ENCODE peak calls at places on chromosomes 5 and 9, in eight cellular contexts. One of them, this sample, is unnamed. For H3K4me1 and H3K9me3, the result is how much of the 10 kb centered on the place peaks cover.

GRCh38 chr9:121842612-121842978 is 191.2 kb downstream of the DAB2IP start:
- DNase-seq in uterus: no peak
- DNase-seq in GM23248: peak
- DNase-seq in psoas muscle: no peak
- DNase-seq in H9: no peak
- DNase-seq in colonic mucosa: no peak
- DNase-seq in ovary: no peak
- DNase-seq in fibroblast of lung: no peak
- DNase-seq in this sample: no peak

GRCh38 chr9:116644099-116644688 is 42.9 kb upstream of the TRIM32 start:
- DNase-seq in ovary: no peak
- DNase-seq in fibroblast of lung: peak
- DNase-seq in GM23248: peak
- DNase-seq in colonic mucosa: no peak
- DNase-seq in H9: no peak
- DNase-seq in psoas muscle: no peak
- DNase-seq in uterus: no peak
- DNase-seq in this sample: no peak

GRCh38 chr5:157821822-157822622 is 36.9 kb downstream of the CLINT1 start:
- DNase-seq in fibroblast of lung: peak
- DNase-seq in H9: no peak
- DNase-seq in ovary: no peak
- DNase-seq in GM23248: peak
- DNase-seq in colonic mucosa: no peak
- DNase-seq in uterus: no peak
- DNase-seq in psoas muscle: no peak
- DNase-seq in this sample: no peak

GRCh38 chr5:100119903-100120302 is 415.3 kb upstream of the FAM174A start:
- DNase-seq in ovary: no peak
- DNase-seq in GM23248: no peak
- DNase-seq in colonic mucosa: no peak
- DNase-seq in psoas muscle: no peak
- DNase-seq in uterus: no peak
- DNase-seq in fibroblast of lung: no peak
- DNase-seq in H9: no peak
- DNase-seq in this sample: no peak

GRCh38 chr9:76394896-76395244 is 644 bp upstream of the RFK start:
- DNase-seq in GM23248: no peak
- DNase-seq in ovary: no peak
- DNase-seq in H9: peak
- DNase-seq in uterus: no peak
- DNase-seq in fibroblast of lung: no peak
- DNase-seq in psoas muscle: peak
- DNase-seq in colonic mucosa: peak
- DNase-seq in this sample: peak

GRCh38 chr9:115649991-115650472 is 503.6 kb upstream of the PAPPA start:
- DNase-seq in uterus: peak
- DNase-seq in ovary: no peak
- DNase-seq in psoas muscle: peak
- DNase-seq in colonic mucosa: peak
- DNase-seq in GM23248: peak
- DNase-seq in H9: no peak
- DNase-seq in fibroblast of lung: peak
- DNase-seq in this sample: peak

GRCh38 chr5:177378884-177379883 is 5.0 kb upstream of the SLC34A1 start:
- DNase-seq in uterus: no peak
- DNase-seq in ovary: no peak
- DNase-seq in colonic mucosa: no peak
- DNase-seq in psoas muscle: no peak
- DNase-seq in fibroblast of lung: peak
- DNase-seq in GM23248: peak
- DNase-seq in H9: no peak
- DNase-seq in this sample: no peak

GRCh38 chr9:7094052-7094451 is 336.3 kb downstream of the KDM4C start:
- DNase-seq in uterus: no peak
- DNase-seq in psoas muscle: no peak
- DNase-seq in GM23248: peak
- DNase-seq in fibroblast of lung: no peak
- DNase-seq in ovary: no peak
- DNase-seq in colonic mucosa: no peak
- DNase-seq in H9: no peak
- DNase-seq in this sample: no peak

GRCh38 chr9:99162759-99163364 is 57.9 kb downstream of the TGFBR1 start:
- DNase-seq in GM23248: peak
- DNase-seq in psoas muscle: no peak
- DNase-seq in colonic mucosa: no peak
- DNase-seq in fibroblast of lung: peak
- DNase-seq in H9: no peak
- DNase-seq in ovary: no peak
- DNase-seq in uterus: no peak
- DNase-seq in this sample: no peak

GRCh38 chr5:27191786-27192505 is 153.6 kb upstream of the CDH9 start:
- DNase-seq in fibroblast of lung: peak
- DNase-seq in psoas muscle: no peak
- DNase-seq in uterus: no peak
- DNase-seq in colonic mucosa: no peak
- DNase-seq in H9: no peak
- DNase-seq in ovary: no peak
- DNase-seq in GM23248: peak
- DNase-seq in this sample: no peak

GRCh38 chr5:8908055-8908683 is 637.7 kb downstream of the SEMA5A start:
- DNase-seq in H9: peak
- DNase-seq in colonic mucosa: peak
- DNase-seq in GM23248: peak
- DNase-seq in psoas muscle: no peak
- DNase-seq in fibroblast of lung: no peak
- DNase-seq in ovary: no peak
- DNase-seq in uterus: no peak
- DNase-seq in this sample: no peak

DNA sequence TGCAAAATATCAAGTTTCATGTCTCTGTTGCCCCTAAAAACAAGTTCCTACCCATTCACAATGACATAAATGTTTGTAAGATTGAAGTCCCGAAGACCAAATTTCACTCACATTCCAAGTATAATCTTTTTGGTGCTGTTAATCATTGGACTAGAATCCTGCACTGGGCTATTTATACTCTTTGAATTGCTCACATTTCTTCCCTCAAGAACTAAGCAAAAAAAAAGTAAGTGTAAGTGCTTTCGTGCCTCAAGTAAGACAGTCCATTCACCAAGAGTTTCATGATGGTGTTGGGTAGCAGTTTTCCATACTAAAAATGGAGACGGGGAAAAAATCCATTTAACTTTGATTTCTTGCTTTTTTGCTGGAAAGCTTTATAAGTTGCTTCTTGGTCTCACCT is 242.3 kb downstream of the EBF1 start:
- DNase-seq in H9: no peak
- DNase-seq in GM23248: no peak
- DNase-seq in fibroblast of lung: no peak
- DNase-seq in uterus: no peak
- DNase-seq in colonic mucosa: no peak
- DNase-seq in ovary: no peak
- DNase-seq in psoas muscle: no peak
- DNase-seq in this sample: no peak
- H3K4me1 ChIP-seq in H9: under half
- H3K4me1 ChIP-seq in GM23248: under half
- H3K4me1 ChIP-seq in fibroblast of lung: under half
- H3K4me1 ChIP-seq in uterus: under half
- H3K4me1 ChIP-seq in colonic mucosa: under half
- H3K4me1 ChIP-seq in ovary: under half
- H3K4me1 ChIP-seq in psoas muscle: under half
- H3K4me1 ChIP-seq in this sample: under half

GRCh38 chr5:141101059-141101458 is 786 bp downstream of the PCDHB3 start:
- DNase-seq in fibroblast of lung: no peak
- DNase-seq in psoas muscle: no peak
- DNase-seq in ovary: no peak
- DNase-seq in GM23248: no peak
- DNase-seq in uterus: no peak
- DNase-seq in H9: no peak
- DNase-seq in colonic mucosa: no peak
- DNase-seq in this sample: no peak

GRCh38 chr5:141094481-141095262 is at the start of gene PCDHB2:
- DNase-seq in GM23248: peak
- DNase-seq in ovary: peak
- DNase-seq in fibroblast of lung: peak
- DNase-seq in psoas muscle: peak
- DNase-seq in uterus: no peak
- DNase-seq in H9: peak
- DNase-seq in colonic mucosa: no peak
- DNase-seq in this sample: peak

GRCh38 chr5:141105350-141105749 is 5.1 kb downstream of the PCDHB3 start:
- DNase-seq in psoas muscle: no peak
- DNase-seq in colonic mucosa: no peak
- DNase-seq in ovary: no peak
- DNase-seq in GM23248: no peak
- DNase-seq in uterus: no peak
- DNase-seq in fibroblast of lung: no peak
- DNase-seq in H9: no peak
- DNase-seq in this sample: no peak

GRCh38 chr5:141095263-141095641 is 837 bp downstream of the PCDHB2 start:
- DNase-seq in ovary: no peak
- DNase-seq in colonic mucosa: no peak
- DNase-seq in psoas muscle: no peak
- DNase-seq in fibroblast of lung: no peak
- DNase-seq in GM23248: peak
- DNase-seq in uterus: no peak
- DNase-seq in H9: no peak
- DNase-seq in this sample: peak

GRCh38 chr5:141100243-141100805 is at the start of gene PCDHB3:
- DNase-seq in colonic mucosa: no peak
- DNase-seq in H9: peak
- DNase-seq in fibroblast of lung: peak
- DNase-seq in ovary: peak
- DNase-seq in uterus: no peak
- DNase-seq in psoas muscle: peak
- DNase-seq in GM23248: peak
- DNase-seq in this sample: no peak
- H3K9me3 ChIP-seq in colonic mucosa: under half
- H3K9me3 ChIP-seq in H9: under half
- H3K9me3 ChIP-seq in fibroblast of lung: under half
- H3K9me3 ChIP-seq in ovary: under half
- H3K9me3 ChIP-seq in uterus: under half
- H3K9me3 ChIP-seq in psoas muscle: under half
- H3K9me3 ChIP-seq in GM23248: under half
- H3K9me3 ChIP-seq in this sample: under half

GRCh38 chr9:128919409-128919808 is 1.4 kb upstream of the PHYHD1 start:
- DNase-seq in GM23248: no peak
- DNase-seq in colonic mucosa: no peak
- DNase-seq in H9: no peak
- DNase-seq in uterus: no peak
- DNase-seq in psoas muscle: no peak
- DNase-seq in fibroblast of lung: no peak
- DNase-seq in ovary: peak
- DNase-seq in this sample: no peak
- H3K4me1 ChIP-seq in GM23248: under half
- H3K4me1 ChIP-seq in colonic mucosa: under half
- H3K4me1 ChIP-seq in H9: under half
- H3K4me1 ChIP-seq in uterus: under half
- H3K4me1 ChIP-seq in psoas muscle: under half
- H3K4me1 ChIP-seq in fibroblast of lung: under half
- H3K4me1 ChIP-seq in ovary: under half
- H3K4me1 ChIP-seq in this sample: half or more

GRCh38 chr5:108747111-108748009 is at the start of gene FER:
- DNase-seq in colonic mucosa: no peak
- DNase-seq in uterus: no peak
- DNase-seq in psoas muscle: no peak
- DNase-seq in H9: no peak
- DNase-seq in GM23248: peak
- DNase-seq in ovary: no peak
- DNase-seq in fibroblast of lung: peak
- DNase-seq in this sample: no peak
- H3K9me3 ChIP-seq in colonic mucosa: under half
- H3K9me3 ChIP-seq in uterus: under half
- H3K9me3 ChIP-seq in psoas muscle: under half
- H3K9me3 ChIP-seq in H9: under half
- H3K9me3 ChIP-seq in GM23248: under half
- H3K9me3 ChIP-seq in ovary: under half
- H3K9me3 ChIP-seq in fibroblast of lung: under half
- H3K9me3 ChIP-seq in this sample: under half

GRCh38 chr9:129497064-129497836 is 123.7 kb downstream of the C9orf50 start:
- DNase-seq in GM23248: peak
- DNase-seq in fibroblast of lung: no peak
- DNase-seq in H9: peak
- DNase-seq in uterus: peak
- DNase-seq in psoas muscle: no peak
- DNase-seq in colonic mucosa: peak
- DNase-seq in ovary: peak
- DNase-seq in this sample: peak

GRCh38 chr9:129498451-129499376 is 122.2 kb downstream of the C9orf50 start:
- DNase-seq in uterus: no peak
- DNase-seq in GM23248: no peak
- DNase-seq in H9: no peak
- DNase-seq in fibroblast of lung: no peak
- DNase-seq in psoas muscle: no peak
- DNase-seq in colonic mucosa: no peak
- DNase-seq in ovary: no peak
- DNase-seq in this sample: no peak

GRCh38 chr9:129495422-129496186 is 125.3 kb downstream of the C9orf50 start:
- DNase-seq in psoas muscle: peak
- DNase-seq in fibroblast of lung: peak
- DNase-seq in GM23248: peak
- DNase-seq in H9: peak
- DNase-seq in colonic mucosa: peak
- DNase-seq in ovary: peak
- DNase-seq in uterus: peak
- DNase-seq in this sample: peak

GRCh38 chr9:129496187-129497063 is 124.5 kb downstream of the C9orf50 start:
- DNase-seq in colonic mucosa: peak
- DNase-seq in psoas muscle: peak
- DNase-seq in H9: peak
- DNase-seq in ovary: peak
- DNase-seq in fibroblast of lung: peak
- DNase-seq in uterus: peak
- DNase-seq in GM23248: peak
- DNase-seq in this sample: peak

DNA sequence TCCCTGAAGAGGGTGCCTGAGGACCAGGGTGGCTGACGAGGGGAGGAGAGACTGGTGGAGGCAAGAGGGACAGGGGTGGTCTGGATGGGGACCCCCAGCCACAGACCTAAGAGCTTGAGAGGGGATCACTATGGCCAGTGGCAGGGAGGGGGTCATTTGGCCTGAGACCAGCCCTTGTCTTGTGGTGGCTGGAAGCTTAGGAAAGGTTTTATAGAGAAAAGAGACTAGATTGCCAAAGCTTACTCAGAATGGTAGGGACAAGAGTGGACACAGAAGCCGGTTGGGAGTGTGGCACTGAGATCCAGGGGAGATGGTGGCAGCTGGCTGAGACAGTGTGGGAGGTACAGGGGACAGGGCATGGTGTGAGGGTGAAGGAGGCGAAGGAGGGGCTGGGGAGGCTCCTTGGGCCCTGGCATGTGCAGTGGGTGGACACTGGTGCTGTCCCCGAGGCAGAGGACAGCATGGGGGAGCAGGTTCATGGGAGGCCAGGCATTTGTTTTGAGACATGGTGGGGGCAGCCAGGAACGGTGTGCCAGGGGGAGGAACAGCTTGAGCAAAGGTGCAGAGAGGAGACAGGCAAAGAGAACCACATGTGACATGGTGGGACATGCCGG is 123.0 kb downstream of the C9orf50 start:
- DNase-seq in psoas muscle: no peak
- DNase-seq in fibroblast of lung: no peak
- DNase-seq in ovary: peak
- DNase-seq in uterus: peak
- DNase-seq in colonic mucosa: no peak
- DNase-seq in GM23248: peak
- DNase-seq in H9: no peak
- DNase-seq in this sample: peak
- H3K4me1 ChIP-seq in psoas muscle: under half
- H3K4me1 ChIP-seq in fibroblast of lung: under half
- H3K4me1 ChIP-seq in ovary: under half
- H3K4me1 ChIP-seq in uterus: under half
- H3K4me1 ChIP-seq in colonic mucosa: under half
- H3K4me1 ChIP-seq in GM23248: under half
- H3K4me1 ChIP-seq in H9: under half
- H3K4me1 ChIP-seq in this sample: under half

This sample was measured in heart left ventricle.